ENCODE peak calls at places on chromosome 13, in five cellular contexts. P is SK-N-SH, R is A549, H is GM12878, T is K562. F is an unnamed sample.

GRCh38 chr13:110475550-110476219 is 85.8 kb downstream of the RAB20 start:
- DNase-seq in R (no peak), P (no peak), T (peak), H (no peak), F (no peak)

GRCh38 chr13:102999498-102999897 is 66.7 kb downstream of the SLC10A2 start:
- DNase-seq in T (no peak), P (no peak), R (no peak), H (no peak), F (no peak)

GRCh38 chr13:48244159-48244558 is 11.2 kb downstream of the ITM2B start:
- DNase-seq in T (no peak), H (no peak), P (no peak), R (no peak), F (no peak)

GRCh38 chr13:85729296-85729695 is 69.9 kb downstream of the SLITRK6 start:
- DNase-seq in R (no peak), T (no peak), H (no peak), P (no peak), F (peak)

GRCh38 chr13:41981961-41982723 is 21.2 kb upstream of the VWA8 start:
- DNase-seq in T (peak), H (no peak), R (no peak), P (no peak), F (peak)

GRCh38 chr13:79245937-79246574 is 160.0 kb downstream of the RBM26 start:
- DNase-seq in R (no peak), T (no peak), P (no peak), H (peak), F (no peak)

GRCh38 chr13:35648109-35648508 is 171.6 kb upstream of the MAB21L1 start:
- DNase-seq in P (no peak), R (no peak), T (no peak), H (no peak), F (peak)

GRCh38 chr13:42807236-42807635 is 25.9 kb downstream of the FAM216B start:
- DNase-seq in P (no peak), R (no peak), T (no peak), H (no peak), F (peak)

GRCh38 chr13:77386880-77387606 is 60.1 kb upstream of the MYCBP2 start:
- DNase-seq in T (no peak), P (no peak), H (no peak), R (no peak), F (peak)

GRCh38 chr13:90302113-90302512 is 1045.4 kb upstream of the MIR17HG start:
- DNase-seq in P (no peak), H (no peak), R (no peak), T (peak), F (peak)

GRCh38 chr13:103607995-103608394 is 541.8 kb upstream of the SLC10A2 start:
- DNase-seq in H (peak), P (no peak), T (no peak), R (no peak), F (no peak)

GRCh38 chr13:38350114-38350617 is 515 bp downstream of the UFM1 start:
- DNase-seq in H (no peak), P (peak), T (peak), R (peak), F (peak)
- TF ChIP-seq RCOR1 in H (no peak), P (no peak), T (no peak), R (no peak), F (no peak)

GRCh38 chr13:20198781-20199180 is 6.0 kb upstream of the GJB2 start:
- DNase-seq in T (no peak), P (no peak), R (no peak), H (no peak), F (no peak)
- TF ChIP-seq RCOR1 in T (no peak), P (no peak), R (no peak), H (no peak), F (no peak)

GRCh38 chr13:26500618-26501320 is 56.7 kb upstream of the WASF3 start:
- DNase-seq in R (no peak), H (no peak), T (no peak), P (no peak), F (no peak)
- TF ChIP-seq RCOR1 in R (no peak), H (no peak), T (no peak), P (no peak), F (no peak)

DNA sequence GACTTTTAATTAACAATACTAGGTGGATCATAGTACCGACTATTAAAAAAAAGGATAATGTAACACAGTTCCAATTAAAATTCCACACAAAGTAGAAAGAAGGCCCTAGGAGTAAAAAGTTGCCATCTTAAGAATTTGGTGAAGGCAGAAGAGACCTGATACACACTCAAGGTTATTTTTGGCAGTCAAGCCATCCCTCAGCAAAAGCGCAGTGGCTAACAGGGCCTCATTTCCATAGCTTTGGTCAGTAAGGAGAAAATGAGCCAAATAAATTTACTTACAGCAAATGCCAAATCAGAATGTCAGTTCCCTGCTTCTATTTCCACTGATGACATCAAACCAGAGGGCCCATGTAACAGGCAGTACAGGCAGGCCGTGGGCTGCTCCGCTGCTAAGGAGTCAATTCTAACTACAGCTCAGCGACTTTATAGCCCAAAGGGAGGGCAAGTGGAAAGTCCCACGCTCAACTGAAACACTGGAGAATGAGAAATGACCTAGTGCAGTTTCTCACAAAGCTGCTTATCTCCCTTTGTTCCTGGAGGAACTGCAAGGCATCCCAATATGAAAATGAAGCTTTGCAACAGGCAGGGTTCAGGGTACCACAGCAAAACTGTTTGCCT is 6.3 kb downstream of the ARGLU1 start:
- DNase-seq in R (no peak), H (peak), P (no peak), T (no peak), F (peak)
- TF ChIP-seq RCOR1 in R (no peak), H (no peak), P (no peak), T (no peak), F (no peak)

DNA sequence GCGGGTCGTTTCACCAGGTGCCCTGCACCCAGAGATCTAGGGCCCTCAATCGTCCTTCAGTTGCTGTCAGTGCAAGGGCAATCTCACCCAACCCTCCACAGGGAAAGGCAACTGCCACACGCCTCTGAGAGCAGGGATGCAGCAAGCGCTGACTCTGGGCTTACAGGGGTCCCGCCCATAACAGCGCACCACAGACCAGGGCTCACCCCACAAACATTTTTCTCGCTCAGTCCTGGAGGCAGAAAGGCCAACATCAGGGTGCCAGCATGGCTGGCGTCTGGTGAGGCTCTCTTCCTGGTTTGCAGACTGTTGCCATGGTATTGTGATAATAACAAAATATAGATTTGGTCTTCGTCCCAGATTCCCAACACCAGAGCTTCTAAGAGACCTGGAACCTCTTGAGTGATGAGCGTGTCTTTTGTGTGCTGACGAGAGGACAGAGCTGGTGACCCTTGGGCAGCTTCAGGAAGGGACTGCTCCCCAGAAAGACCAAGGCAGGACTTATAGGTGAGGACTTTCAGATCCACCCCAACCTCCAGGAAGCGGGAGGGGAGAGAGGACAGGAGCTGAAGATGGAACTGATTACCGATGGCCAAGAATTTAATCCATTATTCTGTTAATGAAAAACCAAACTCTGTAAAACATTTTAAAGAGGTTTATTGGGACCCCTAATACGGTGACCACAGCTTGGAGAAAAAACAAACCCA is 51.3 kb downstream of the C13orf46 start:
- DNase-seq in P (no peak), T (no peak), R (no peak), H (no peak), F (no peak)
- TF ChIP-seq RCOR1 in P (no peak), T (no peak), R (no peak), H (no peak), F (no peak)

DNA sequence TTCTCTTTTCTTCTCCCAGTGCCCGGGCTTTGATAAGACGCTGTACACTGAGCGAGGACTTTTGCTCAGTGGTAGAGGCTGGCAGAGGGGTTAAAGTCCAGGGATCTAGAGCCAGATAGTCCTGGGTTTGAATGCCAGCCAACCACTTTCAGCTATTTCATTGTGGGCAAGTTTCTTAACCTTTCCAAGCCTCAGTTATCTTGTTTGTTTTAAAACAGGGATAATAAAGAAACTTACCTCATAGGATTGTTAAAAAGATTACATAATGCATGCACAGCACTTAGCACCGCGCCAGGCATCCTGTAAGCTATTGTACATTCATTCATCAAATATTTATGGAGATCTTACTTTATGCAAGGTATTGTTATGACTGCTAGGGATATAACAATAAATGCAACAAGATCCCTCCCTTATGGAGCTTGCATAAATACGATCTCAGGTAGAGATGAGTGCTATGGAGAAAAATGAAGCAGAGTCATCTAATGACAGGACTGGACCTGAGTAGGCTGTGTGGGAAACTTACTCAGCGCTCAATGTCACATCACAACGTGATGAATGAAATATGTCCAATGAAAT is 70.8 kb downstream of the LNX2 start:
- DNase-seq in P (no peak), H (no peak), T (no peak), R (no peak), F (no peak)
- TF ChIP-seq RCOR1 in P (no peak), H (no peak), T (no peak), R (no peak), F (no peak)

DNA sequence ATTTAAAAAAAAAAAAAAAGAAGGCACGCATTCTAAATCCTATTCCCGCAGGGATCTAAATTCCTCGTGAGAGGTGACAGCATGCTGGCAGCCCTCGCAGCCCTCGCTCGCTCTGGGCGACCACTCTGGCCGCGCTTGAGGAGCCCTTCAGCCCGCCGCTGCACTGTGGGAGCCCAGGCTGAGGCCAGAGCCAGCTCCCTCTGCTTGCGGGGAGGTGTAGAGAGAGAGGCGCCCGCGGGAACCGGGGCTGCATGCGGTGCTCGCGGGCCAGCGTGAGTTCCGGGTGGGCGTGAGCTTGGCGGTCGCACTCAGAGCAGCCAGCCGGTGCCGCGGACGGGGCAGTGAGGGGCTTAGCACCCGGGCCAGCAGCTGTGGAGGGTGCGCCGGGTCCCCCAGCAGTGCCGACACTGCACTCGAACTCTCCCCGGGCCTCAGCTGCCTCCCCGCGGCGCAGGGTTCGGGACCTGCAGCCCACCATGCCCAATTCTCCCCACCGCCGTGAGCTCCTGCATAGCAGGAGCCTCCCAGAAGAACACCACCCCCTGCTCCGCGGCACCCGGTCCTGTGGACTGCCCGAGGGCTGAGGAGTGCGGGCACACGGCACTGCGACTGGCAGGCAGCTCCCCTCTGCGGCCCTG is 553.9 kb downstream of the LMO7 start:
- DNase-seq in R (no peak), H (no peak), P (peak), T (no peak), F (no peak)
- TF ChIP-seq RCOR1 in R (no peak), H (no peak), P (no peak), T (no peak), F (no peak)

GRCh38 chr13:50523307-50523706 is 320.2 kb downstream of the DLEU7 start:
- DNase-seq in H (no peak), T (no peak), R (no peak), P (no peak), F (no peak)

GRCh38 chr13:50529154-50529882 is 314.2 kb downstream of the DLEU7 start:
- DNase-seq in R (no peak), H (no peak), P (peak), T (no peak), F (peak)

GRCh38 chr13:50524540-50524939 is 319.0 kb downstream of the DLEU7 start:
- DNase-seq in P (no peak), T (no peak), R (no peak), H (no peak), F (no peak)

GRCh38 chr13:50527612-50528509 is 315.6 kb downstream of the DLEU7 start:
- DNase-seq in P (no peak), T (no peak), H (no peak), R (no peak), F (no peak)

GRCh38 chr13:50526771-50527567 is 316.5 kb downstream of the DLEU7 start:
- DNase-seq in P (peak), R (no peak), T (no peak), H (no peak), F (no peak)
- TF ChIP-seq RCOR1 in P (peak), R (no peak), T (no peak), H (no peak), F (no peak)

F was measured in IMR-90.